ENCODE peak calls at places on chromosomes 6 and 20, in six cellular contexts. One of them, this sample, is unnamed.

GRCh38 chr20:32218156-32218900 is 10.6 kb downstream of the POFUT1 start:
- DNase-seq in choroid plexus epithelial cell: no peak
- DNase-seq in omental fat pad: no peak
- DNase-seq in MM.1S: no peak
- DNase-seq in GOT3: no peak
- DNase-seq in ELR: no peak
- DNase-seq in this sample: no peak

GRCh38 chr6:143962644-143962929 is 45.5 kb downstream of the PLAGL1 start:
- DNase-seq in choroid plexus epithelial cell: peak; percentile 64
- DNase-seq in MM.1S: no peak
- DNase-seq in ELR: peak; percentile 42
- DNase-seq in omental fat pad: no peak
- DNase-seq in GOT3: no peak
- DNase-seq in this sample: peak; percentile 55

GRCh38 chr20:34311118-34312023 is 8.2 kb upstream of the AHCY start:
- DNase-seq in ELR: peak; percentile 33
- DNase-seq in omental fat pad: no peak
- DNase-seq in MM.1S: no peak
- DNase-seq in GOT3: no peak
- DNase-seq in choroid plexus epithelial cell: peak; percentile 32
- DNase-seq in this sample: no peak

GRCh38 chr20:5569021-5569420 is 181.2 kb upstream of the SHLD1 start:
- DNase-seq in choroid plexus epithelial cell: peak; percentile 77
- DNase-seq in MM.1S: peak; percentile 72
- DNase-seq in GOT3: no peak
- DNase-seq in omental fat pad: no peak
- DNase-seq in ELR: peak; percentile 67
- DNase-seq in this sample: peak; percentile 79

GRCh38 chr6:111997078-111997862 is 56.6 kb upstream of the CCN6 start:
- DNase-seq in choroid plexus epithelial cell: peak; percentile 87
- DNase-seq in GOT3: peak; percentile 51
- DNase-seq in ELR: peak; percentile 85
- DNase-seq in omental fat pad: no peak
- DNase-seq in MM.1S: peak; percentile 74
- DNase-seq in this sample: peak; percentile 89

GRCh38 chr6:43712590-43712989 is 25.0 kb upstream of the MRPS18A start:
- DNase-seq in choroid plexus epithelial cell: no peak
- DNase-seq in ELR: no peak
- DNase-seq in MM.1S: no peak
- DNase-seq in GOT3: no peak
- DNase-seq in omental fat pad: no peak
- DNase-seq in this sample: no peak

GRCh38 chr20:57386762-57387161 is 4.4 kb upstream of the RBM38 start:
- DNase-seq in choroid plexus epithelial cell: no peak
- DNase-seq in MM.1S: no peak
- DNase-seq in omental fat pad: no peak
- DNase-seq in ELR: no peak
- DNase-seq in GOT3: no peak
- DNase-seq in this sample: no peak

GRCh38 chr20:23157741-23158140 is 71.6 kb upstream of the CD93 start:
- DNase-seq in ELR: peak; percentile 35
- DNase-seq in omental fat pad: no peak
- DNase-seq in MM.1S: no peak
- DNase-seq in GOT3: no peak
- DNase-seq in choroid plexus epithelial cell: no peak
- DNase-seq in this sample: no peak

GRCh38 chr6:22551280-22551679 is 18.1 kb upstream of the HDGFL1 start:
- DNase-seq in MM.1S: no peak
- DNase-seq in ELR: no peak
- DNase-seq in choroid plexus epithelial cell: peak; percentile 32
- DNase-seq in omental fat pad: no peak
- DNase-seq in GOT3: no peak
- DNase-seq in this sample: no peak

GRCh38 chr6:122511193-122511924 is 39.8 kb upstream of the SERINC1 start:
- DNase-seq in ELR: no peak
- DNase-seq in MM.1S: no peak
- DNase-seq in GOT3: no peak
- DNase-seq in choroid plexus epithelial cell: no peak
- DNase-seq in omental fat pad: no peak
- DNase-seq in this sample: no peak

GRCh38 chr6:170289108-170289931 is 1.6 kb downstream of the DLL1 start:
- DNase-seq in GOT3: no peak
- DNase-seq in MM.1S: no peak
- DNase-seq in omental fat pad: no peak
- DNase-seq in ELR: no peak
- DNase-seq in choroid plexus epithelial cell: no peak
- DNase-seq in this sample: no peak

GRCh38 chr6:89291256-89291819 is 23.8 kb downstream of the GABRR2 start:
- DNase-seq in MM.1S: no peak
- DNase-seq in omental fat pad: no peak
- DNase-seq in choroid plexus epithelial cell: no peak
- DNase-seq in GOT3: no peak
- DNase-seq in ELR: no peak
- DNase-seq in this sample: no peak

GRCh38 chr20:10876558-10876957 is 202.8 kb upstream of the JAG1 start:
- DNase-seq in choroid plexus epithelial cell: peak; percentile 51
- DNase-seq in omental fat pad: no peak
- DNase-seq in ELR: no peak
- DNase-seq in MM.1S: no peak
- DNase-seq in GOT3: no peak
- DNase-seq in this sample: no peak

GRCh38 chr6:104888066-104888465 is 28.3 kb upstream of the HACE1 start:
- DNase-seq in choroid plexus epithelial cell: no peak
- DNase-seq in omental fat pad: no peak
- DNase-seq in GOT3: no peak
- DNase-seq in MM.1S: no peak
- DNase-seq in ELR: no peak
- DNase-seq in this sample: no peak

GRCh38 chr6:167653561-167653960 is 173.2 kb upstream of the AFDN start:
- DNase-seq in omental fat pad: no peak
- DNase-seq in MM.1S: no peak
- DNase-seq in GOT3: no peak
- DNase-seq in ELR: no peak
- DNase-seq in choroid plexus epithelial cell: no peak
- DNase-seq in this sample: no peak

GRCh38 chr6:32837651-32838113 is 857 bp downstream of the TAP2 start:
- DNase-seq in choroid plexus epithelial cell: no peak
- DNase-seq in GOT3: no peak
- DNase-seq in omental fat pad: no peak
- DNase-seq in MM.1S: no peak
- DNase-seq in ELR: peak; percentile 70
- DNase-seq in this sample: peak; percentile 17

GRCh38 chr20:2524435-2525272 is 11.7 kb upstream of the TMC2 start:
- DNase-seq in MM.1S: peak; percentile 86
- DNase-seq in omental fat pad: peak; percentile 82
- DNase-seq in choroid plexus epithelial cell: peak; percentile 80
- DNase-seq in GOT3: peak; percentile 59
- DNase-seq in ELR: peak; percentile 78
- DNase-seq in this sample: peak; percentile 89

GRCh38 chr6:142455957-142456589 is 154.3 kb downstream of the ADGRG6 start:
- DNase-seq in MM.1S: no peak
- DNase-seq in ELR: no peak
- DNase-seq in choroid plexus epithelial cell: no peak
- DNase-seq in GOT3: no peak
- DNase-seq in omental fat pad: no peak
- DNase-seq in this sample: no peak

GRCh38 chr20:58760881-58761280 is 68.3 kb downstream of the NPEPL1 start:
- DNase-seq in choroid plexus epithelial cell: no peak
- DNase-seq in ELR: no peak
- DNase-seq in GOT3: no peak
- DNase-seq in MM.1S: no peak
- DNase-seq in omental fat pad: no peak
- DNase-seq in this sample: no peak

GRCh38 chr20:56780266-56780665 is 151.2 kb downstream of the TFAP2C start:
- DNase-seq in ELR: no peak
- DNase-seq in MM.1S: no peak
- DNase-seq in omental fat pad: no peak
- DNase-seq in GOT3: no peak
- DNase-seq in choroid plexus epithelial cell: no peak
- DNase-seq in this sample: no peak

GRCh38 chr6:126152346-126152745 is 166.0 kb downstream of the TRMT11 start:
- DNase-seq in omental fat pad: no peak
- DNase-seq in GOT3: no peak
- DNase-seq in MM.1S: no peak
- DNase-seq in choroid plexus epithelial cell: no peak
- DNase-seq in ELR: no peak
- DNase-seq in this sample: no peak

GRCh38 chr6:113719056-113719455 is 138.1 kb upstream of the MARCKS start:
- DNase-seq in GOT3: no peak
- DNase-seq in MM.1S: no peak
- DNase-seq in ELR: peak; percentile 59
- DNase-seq in choroid plexus epithelial cell: no peak
- DNase-seq in omental fat pad: no peak
- DNase-seq in this sample: no peak

GRCh38 chr20:7348253-7348652 is 580.8 kb downstream of the BMP2 start:
- DNase-seq in MM.1S: no peak
- DNase-seq in omental fat pad: no peak
- DNase-seq in choroid plexus epithelial cell: peak; percentile 12
- DNase-seq in GOT3: no peak
- DNase-seq in ELR: no peak
- DNase-seq in this sample: no peak

GRCh38 chr20:4112490-4113420 is 97.4 kb upstream of the RNF24 start:
- DNase-seq in GOT3: no peak
- DNase-seq in ELR: peak; percentile 48
- DNase-seq in choroid plexus epithelial cell: peak; percentile 81
- DNase-seq in omental fat pad: no peak
- DNase-seq in MM.1S: peak; percentile 92
- DNase-seq in this sample: peak; percentile 63

GRCh38 chr20:34998331-34998950 is 42.8 kb downstream of the MYH7B start:
- DNase-seq in ELR: peak; percentile 38
- DNase-seq in GOT3: no peak
- DNase-seq in omental fat pad: no peak
- DNase-seq in MM.1S: no peak
- DNase-seq in choroid plexus epithelial cell: no peak
- DNase-seq in this sample: no peak

GRCh38 chr20:1144401-1145172 is 26.2 kb downstream of the PSMF1 start:
- DNase-seq in choroid plexus epithelial cell: no peak
- DNase-seq in ELR: no peak
- DNase-seq in MM.1S: no peak
- DNase-seq in GOT3: no peak
- DNase-seq in omental fat pad: no peak
- DNase-seq in this sample: no peak

GRCh38 chr20:37379967-37380828 is 34.3 kb downstream of the SRC start:
- DNase-seq in GOT3: no peak
- DNase-seq in ELR: peak; percentile 59
- DNase-seq in choroid plexus epithelial cell: peak; percentile 38
- DNase-seq in MM.1S: no peak
- DNase-seq in omental fat pad: no peak
- DNase-seq in this sample: no peak

This sample was measured in dermis blood vessel endothelial cell.